ENCODE peak calls at places on chromosome 4, in nine cellular contexts. D is lung, U is heart right ventricle, X is upper lobe of right lung, Z is tibial artery, L is A549, J is fibroblast of lung, S is MM.1S, H is OCI-LY7. Y is an unnamed sample.

GRCh38 chr4:186757696-186758330 is 34.2 kb upstream of the FAT1 start:
- DNase-seq in D (no peak), U (no peak), X (no peak), Z (no peak), L (no peak), J (no peak), S (no peak), H (no peak), Y (no peak)

GRCh38 chr4:146072381-146072780 is 103.1 kb upstream of the LSM6 start:
- DNase-seq in D (no peak), U (no peak), X (no peak), Z (no peak), L (no peak), J (peak; percentile 5), S (no peak), H (no peak), Y (no peak)

GRCh38 chr4:109676886-109677285 is 26.4 kb downstream of the CASP6 start:
- DNase-seq in D (no peak), U (no peak), X (no peak), Z (no peak), L (no peak), J (no peak), S (no peak), H (no peak), Y (no peak)

GRCh38 chr4:174592256-174592984 is 70.1 kb upstream of the HPGD start:
- DNase-seq in D (no peak), U (no peak), X (no peak), Z (no peak), L (no peak), J (no peak), S (no peak), H (no peak), Y (no peak)

GRCh38 chr4:8763966-8764901 is 107.4 kb downstream of the HMX1 start:
- DNase-seq in D (no peak), U (no peak), X (peak; percentile 58), Z (peak; percentile 9), L (no peak), J (no peak), S (no peak), H (no peak), Y (peak; percentile 30)

GRCh38 chr4:121869841-121870822 is at the start of gene BBS7:
- DNase-seq in D (peak; percentile 99), U (peak; percentile 98), X (peak; percentile 99), Z (peak; percentile 99), L (peak; percentile 72), J (peak; percentile 96), S (peak; percentile 97), H (peak; percentile 97), Y (peak; percentile 100)

GRCh38 chr4:177250056-177250696 is 59.5 kb upstream of the NEIL3 start:
- DNase-seq in D (peak; percentile 67), U (peak; percentile 41), X (peak; percentile 81), Z (peak; percentile 41), L (peak; percentile 38), J (peak; percentile 69), S (no peak), H (peak; percentile 54), Y (peak; percentile 95)

GRCh38 chr4:163343604-163344146 is at the start of gene NPY5R:
- DNase-seq in D (no peak), U (no peak), X (no peak), Z (no peak), L (no peak), J (no peak), S (no peak), H (no peak), Y (peak; percentile 79)

GRCh38 chr4:105280338-105280809 is 133.7 kb downstream of the TET2 start:
- DNase-seq in D (no peak), U (no peak), X (no peak), Z (no peak), L (no peak), J (peak; percentile 94), S (no peak), H (no peak), Y (no peak)

GRCh38 chr4:825063-825968 is 613 bp downstream of the CPLX1 start:
- DNase-seq in D (no peak), U (no peak), X (peak; percentile 63), Z (no peak), L (no peak), J (no peak), S (no peak), H (no peak), Y (peak; percentile 79)

GRCh38 chr4:89492476-89493110 is 185.0 kb upstream of the GPRIN3 start:
- DNase-seq in D (no peak), U (no peak), X (no peak), Z (no peak), L (no peak), J (peak; percentile 98), S (no peak), H (no peak), Y (no peak)

GRCh38 chr4:2714918-2715317 is 41.2 kb downstream of the TNIP2 start:
- DNase-seq in D (no peak), U (no peak), X (no peak), Z (no peak), L (no peak), J (no peak), S (no peak), H (no peak), Y (no peak)

GRCh38 chr4:2715426-2715825 is 40.7 kb downstream of the TNIP2 start:
- DNase-seq in D (no peak), U (no peak), X (no peak), Z (no peak), L (no peak), J (no peak), S (no peak), H (no peak), Y (no peak)

GRCh38 chr4:2713337-2713736 is 42.8 kb downstream of the TNIP2 start:
- DNase-seq in D (no peak), U (no peak), X (no peak), Z (no peak), L (no peak), J (no peak), S (no peak), H (no peak), Y (no peak)

GRCh38 chr4:2714071-2714770 is 41.9 kb downstream of the TNIP2 start:
- DNase-seq in D (peak; percentile 49), U (peak; percentile 70), X (no peak), Z (no peak), L (no peak), J (peak; percentile 53), S (no peak), H (no peak), Y (no peak)

GRCh38 chr4:2712261-2712842 is 43.8 kb downstream of the TNIP2 start:
- DNase-seq in D (no peak), U (no peak), X (no peak), Z (no peak), L (no peak), J (peak; percentile 14), S (no peak), H (peak; percentile 44), Y (peak; percentile 75)
- TF ChIP-seq CTCF in D (no peak), U (no peak), X (no peak), Z (no peak), L (no peak), J (peak; percentile 22), S (no peak), H (peak; percentile 68), Y (peak; percentile 75)

GRCh38 chr4:130559268-130559667 is 1463.3 kb downstream of the C4orf33 start:
- DNase-seq in D (no peak), U (no peak), X (no peak), Z (no peak), L (no peak), J (peak; percentile 25), S (no peak), H (no peak), Y (no peak)

GRCh38 chr4:130563185-130563890 is 1467.4 kb downstream of the C4orf33 start:
- DNase-seq in D (peak; percentile 31), U (peak; percentile 20), X (peak; percentile 62), Z (no peak), L (peak; percentile 7), J (peak; percentile 88), S (peak; percentile 26), H (no peak), Y (peak; percentile 88)

GRCh38 chr4:130568746-130569145 is 1472.8 kb downstream of the C4orf33 start:
- DNase-seq in D (no peak), U (no peak), X (no peak), Z (no peak), L (no peak), J (no peak), S (no peak), H (peak; percentile 21), Y (no peak)

GRCh38 chr4:130563891-130564418 is 1468.0 kb downstream of the C4orf33 start:
- DNase-seq in D (no peak), U (no peak), X (no peak), Z (no peak), L (peak; percentile 0), J (no peak), S (no peak), H (no peak), Y (no peak)
- H3K4me3 ChIP-seq in D (no peak overlapping the region), U (no peak overlapping the region), X (peak overlapping the region; percentile 29), Z (peak overlapping the region; percentile 42), L (peak overlapping the region; percentile 42), J (no peak overlapping the region), S (peak overlapping the region; percentile 29), H (no peak overlapping the region), Y (no peak overlapping the region)

GRCh38 chr4:15779336-15779735 is 1.2 kb downstream of the CD38 start:
- DNase-seq in D (peak; percentile 67), U (peak; percentile 58), X (peak; percentile 70), Z (peak; percentile 83), L (peak; percentile 49), J (peak; percentile 67), S (no peak), H (no peak), Y (peak; percentile 75)
- TF ChIP-seq CTCF in D (no peak), U (peak; percentile 66), X (peak; percentile 21), Z (no peak), L (peak; percentile 40), J (peak; percentile 63), S (peak; percentile 6), H (peak; percentile 42), Y (peak; percentile 64)

GRCh38 chr4:101089168-101089567 is 258.2 kb downstream of the PPP3CA start:
- DNase-seq in D (no peak), U (no peak), X (no peak), Z (no peak), L (no peak), J (no peak), S (no peak), H (no peak), Y (no peak)
- H3K4me3 ChIP-seq in D (no peak overlapping the region), U (no peak overlapping the region), X (no peak overlapping the region), Z (no peak overlapping the region), L (no peak overlapping the region), J (no peak overlapping the region), S (no peak overlapping the region), H (no peak overlapping the region), Y (no peak overlapping the region)

DNA sequence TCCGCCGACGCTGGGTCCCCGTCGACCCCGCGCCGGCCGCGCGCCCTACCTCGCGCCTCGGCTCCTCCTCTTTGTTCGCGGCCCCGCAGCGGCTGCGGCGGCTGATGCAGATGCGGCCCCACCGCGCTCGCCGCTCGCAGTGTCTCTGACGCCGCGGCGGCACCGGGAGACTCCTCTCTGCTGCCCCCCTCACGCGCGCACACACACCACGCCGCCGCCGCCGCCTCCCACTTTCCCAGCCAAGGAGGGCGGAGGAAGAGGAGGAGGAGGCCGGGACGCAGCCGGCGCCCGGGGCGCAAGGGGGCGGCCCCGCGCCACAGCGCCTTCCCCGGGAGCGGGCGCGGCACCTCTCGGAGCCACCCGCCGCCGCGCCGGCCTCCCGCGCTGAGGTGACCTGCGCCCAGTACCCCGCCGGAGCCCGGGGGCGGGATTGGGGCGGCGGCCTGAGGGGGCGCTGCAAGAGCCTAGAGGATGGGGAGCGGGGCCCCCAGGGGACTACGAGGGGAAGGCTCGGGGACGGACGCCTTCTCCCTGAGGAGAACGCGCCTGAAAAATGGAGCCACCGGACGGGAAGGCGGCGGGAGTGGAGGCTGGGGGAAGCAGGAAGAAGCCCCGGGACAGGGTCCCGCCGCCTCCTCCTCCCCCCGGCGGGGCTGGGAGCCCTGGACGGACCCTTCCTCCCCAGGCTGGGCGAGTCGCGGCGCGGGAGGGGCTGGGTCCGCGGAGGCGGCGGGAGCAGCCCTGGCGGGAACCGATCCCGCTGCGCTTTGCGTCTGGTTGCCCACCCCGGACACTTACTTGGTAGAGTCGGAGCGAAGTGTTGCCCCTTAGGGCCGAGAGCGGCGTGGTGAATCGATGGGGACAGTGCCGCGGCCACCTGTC is at the start of gene SH3RF1:
- DNase-seq in D (peak; percentile 82), U (peak; percentile 91), X (peak; percentile 94), Z (peak; percentile 93), L (peak; percentile 52), J (peak; percentile 85), S (peak; percentile 74), H (no peak), Y (peak; percentile 89)
- TF ChIP-seq CTCF in D (no peak), U (peak; percentile 49), X (peak; percentile 32), Z (peak; percentile 19), L (peak; percentile 44), J (no peak), S (peak; percentile 20), H (no peak), Y (peak; percentile 58)